ENCODE peak calls at places on chromosome 12, in eight cellular contexts. Q, T, F, W, V, Z, X and U are unnamed samples.
A peak's percentile ranks its signal among the peaks of the same experiment; 100 is the strongest.

GRCh38 chr12:68912916-68913315 is 20.1 kb downstream of the CPM start:
- DNase-seq in Q (no peak), T (no peak), F (no peak), W (no peak), V (no peak), Z (no peak), X (no peak), U (no peak)

GRCh38 chr12:3534511-3534910 is 43.5 kb downstream of the PRMT8 start:
- DNase-seq in Q (no peak), T (no peak), F (no peak), W (no peak), V (no peak), Z (no peak), X (no peak), U (no peak)

GRCh38 chr12:50052964-50053363 is 4.4 kb upstream of the ASIC1 start:
- DNase-seq in Q (no peak), T (no peak), F (no peak), W (no peak), V (no peak), Z (no peak), X (no peak), U (no peak)

GRCh38 chr12:108641446-108642268 is 8.0 kb upstream of the SELPLG start:
- DNase-seq in Q (no peak), T (no peak), F (no peak), W (no peak), V (no peak), Z (no peak), X (no peak), U (no peak)

GRCh38 chr12:113392988-113393579 is 10.6 kb downstream of the SDS start:
- DNase-seq in Q (peak; percentile 20), T (no peak), F (no peak), W (no peak), V (no peak), Z (no peak), X (no peak), U (no peak)

GRCh38 chr12:10372534-10372931 is 17.3 kb downstream of the KLRK1 start:
- DNase-seq in Q (no peak), T (no peak), F (no peak), W (no peak), V (no peak), Z (no peak), X (no peak), U (no peak)

GRCh38 chr12:12651752-12652151 is 40.1 kb downstream of the CREBL2 start:
- DNase-seq in Q (no peak), T (no peak), F (no peak), W (no peak), V (no peak), Z (no peak), X (no peak), U (no peak)

GRCh38 chr12:48185181-48185919 is 1.9 kb downstream of the CCDC184 start:
- DNase-seq in Q (peak; percentile 34), T (no peak), F (no peak), W (no peak), V (no peak), Z (no peak), X (no peak), U (no peak)

GRCh38 chr12:62472472-62472871 is 5.8 kb downstream of the MON2 start:
- DNase-seq in Q (no peak), T (no peak), F (no peak), W (no peak), V (no peak), Z (no peak), X (no peak), U (no peak)

GRCh38 chr12:58888131-58888783 is 32.0 kb downstream of the LRIG3 start:
- DNase-seq in Q (peak; percentile 33), T (peak; percentile 49), F (peak; percentile 72), W (no peak), V (no peak), Z (peak; percentile 37), X (no peak), U (no peak)

GRCh38 chr12:110790301-110790700 is 47.6 kb upstream of the PPP1CC start:
- DNase-seq in Q (no peak), T (peak; percentile 31), F (no peak), W (no peak), V (no peak), Z (no peak), X (no peak), U (no peak)

GRCh38 chr12:8078400-8078799 is 3.7 kb upstream of the NECAP1 start:
- DNase-seq in Q (no peak), T (peak; percentile 49), F (no peak), W (peak; percentile 67), V (no peak), Z (no peak), X (peak; percentile 40), U (no peak)

GRCh38 chr12:47079365-47079893 is at the start of gene PCED1B:
- DNase-seq in Q (peak; percentile 22), T (no peak), F (peak; percentile 89), W (peak; percentile 74), V (no peak), Z (peak; percentile 70), X (peak; percentile 35), U (peak; percentile 34)

GRCh38 chr12:83123039-83123438 is 436.3 kb downstream of the TMTC2 start:
- DNase-seq in Q (no peak), T (no peak), F (no peak), W (no peak), V (no peak), Z (no peak), X (no peak), U (no peak)

GRCh38 chr12:2112401-2112800 is 59.6 kb downstream of the CACNA1C start:
- DNase-seq in Q (no peak), T (no peak), F (peak; percentile 28), W (no peak), V (no peak), Z (no peak), X (no peak), U (no peak)